ENCODE peak calls at places on chromosomes 5 and 9, in ten cellular contexts. C, F, A, S, W, Q, E, P, Y and T are unnamed samples.

GRCh38 chr9:99030082-99030481 is 74.8 kb upstream of the TGFBR1 start:
- DNase-seq in C (peak; percentile 93), A (no peak), F (peak; percentile 97), E (no peak), W (no peak), Q (no peak), P (no peak), Y (peak; percentile 99), S (no peak), T (peak; percentile 88)

GRCh38 chr5:30749971-30750370 is 443.5 kb upstream of the CDH6 start:
- DNase-seq in S (no peak), A (no peak), W (no peak), Y (peak; percentile 47), Q (no peak), C (no peak), P (no peak), F (no peak), E (no peak), T (no peak)

GRCh38 chr5:133376986-133377385 is 235.4 kb downstream of the FSTL4 start:
- DNase-seq in P (no peak), W (no peak), C (no peak), Q (no peak), Y (no peak), F (no peak), A (no peak), S (no peak), E (no peak), T (no peak)

GRCh38 chr9:137217276-137218211 is 4.5 kb downstream of the RNF208 start:
- DNase-seq in F (no peak), C (no peak), Y (no peak), S (no peak), P (no peak), W (peak; percentile 91), A (no peak), Q (peak; percentile 64), E (peak; percentile 62), T (no peak)

GRCh38 chr9:104895572-104895971 is 32.4 kb downstream of the ABCA1 start:
- DNase-seq in A (no peak), Y (peak; percentile 94), Q (no peak), C (peak; percentile 76), E (no peak), W (no peak), S (no peak), F (peak; percentile 84), P (no peak), T (peak; percentile 71)

GRCh38 chr5:147882586-147883313 is 4.2 kb downstream of the SCGB3A2 start:
- DNase-seq in E (no peak), S (no peak), C (peak; percentile 12), W (no peak), Y (peak; percentile 61), F (no peak), Q (no peak), A (no peak), P (no peak), T (no peak)

GRCh38 chr9:70408393-70409040 is 5.9 kb downstream of the KLF9 start:
- DNase-seq in F (no peak), W (no peak), C (peak; percentile 55), P (no peak), Q (no peak), S (no peak), E (no peak), A (no peak), Y (peak; percentile 63), T (no peak)

GRCh38 chr5:10934789-10935355 is 173.8 kb upstream of the DAP start:
- DNase-seq in A (no peak), P (no peak), Q (no peak), C (no peak), Y (no peak), E (no peak), S (no peak), F (no peak), W (no peak), T (no peak)

GRCh38 chr5:168274416-168274815 is 17.0 kb upstream of the WWC1 start:
- DNase-seq in W (no peak), E (no peak), C (no peak), Q (no peak), Y (no peak), F (no peak), S (no peak), A (no peak), P (no peak), T (no peak)

GRCh38 chr5:41842777-41843176 is 27.4 kb downstream of the OXCT1 start:
- DNase-seq in S (no peak), Q (no peak), C (no peak), W (no peak), P (peak; percentile 26), Y (no peak), F (no peak), E (no peak), A (no peak), T (no peak)

GRCh38 chr9:94870465-94870792 is 143.9 kb downstream of the AOPEP start:
- DNase-seq in W (no peak), Q (no peak), A (no peak), S (no peak), E (no peak), Y (no peak), C (no peak), P (no peak), F (no peak), T (no peak)

GRCh38 chr5:61767231-61768080 is 435.4 kb downstream of the ZSWIM6 start:
- DNase-seq in Q (no peak), W (no peak), E (no peak), A (no peak), S (no peak), P (no peak), Y (no peak), F (no peak), C (no peak), T (no peak)

DNA sequence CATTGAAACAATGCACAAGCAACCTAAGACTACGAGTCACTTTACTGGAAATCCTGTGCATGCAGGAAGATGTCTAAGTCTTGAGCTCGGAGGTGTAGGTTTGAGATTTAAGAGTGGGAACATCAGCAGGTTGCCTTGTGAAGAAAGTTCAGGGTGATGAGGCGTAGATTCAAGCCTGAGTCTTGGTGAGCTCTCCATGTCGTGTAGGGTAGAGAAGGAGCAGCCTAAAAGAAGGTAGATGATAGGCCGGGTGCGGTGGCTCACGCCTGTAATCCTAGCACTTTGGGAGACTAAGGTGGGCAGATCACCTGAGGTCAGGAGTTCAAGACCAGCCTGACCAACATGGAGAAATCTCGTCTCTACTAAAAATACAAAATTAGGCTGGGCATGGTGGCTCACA is 30.2 kb upstream of the ANKRD18A start:
- DNase-seq in W (no peak), F (no peak), E (no peak), Q (no peak), C (no peak), A (no peak), Y (no peak), S (no peak), P (no peak), T (no peak)
- H3K4me3 ChIP-seq in W (no peak overlapping the region), F (no peak overlapping the region), E (no peak overlapping the region), Q (no peak overlapping the region), C (no peak overlapping the region), A (no peak overlapping the region), Y (no peak overlapping the region), S (no peak overlapping the region), P (no peak overlapping the region), T (no peak overlapping the region)

GRCh38 chr5:128905225-128906110 is 59.8 kb upstream of the SLC27A6 start:
- DNase-seq in P (peak; percentile 15), E (peak; percentile 18), F (peak; percentile 20), Q (peak; percentile 41), Y (peak; percentile 34), W (peak; percentile 39), C (peak; percentile 83), A (no peak), S (peak; percentile 25), T (peak; percentile 60)

GRCh38 chr5:128903550-128903949 is 61.7 kb upstream of the SLC27A6 start:
- DNase-seq in A (no peak), C (no peak), E (no peak), F (no peak), Q (no peak), W (no peak), S (no peak), P (no peak), Y (no peak), T (no peak)

DNA sequence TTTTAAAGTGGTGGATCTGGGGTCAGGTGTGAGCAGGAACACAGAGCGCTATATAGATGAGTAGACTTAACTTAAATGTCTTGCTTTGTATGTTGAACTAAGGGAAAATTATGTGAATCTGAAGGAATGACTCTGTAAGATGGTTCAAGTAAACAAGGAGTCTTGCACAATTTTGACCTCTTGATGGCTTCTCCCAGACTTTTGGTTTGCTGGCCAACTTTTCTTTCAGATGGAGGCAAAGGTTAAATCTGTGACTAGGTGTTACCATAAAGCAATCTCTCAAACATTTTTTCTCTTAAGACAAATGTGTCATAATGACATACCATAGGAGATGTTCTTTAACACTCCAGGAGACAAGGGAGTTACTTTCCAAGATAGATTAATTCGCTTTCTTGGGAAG is 60.5 kb upstream of the SLC27A6 start:
- DNase-seq in E (no peak), W (no peak), A (no peak), S (no peak), Q (no peak), Y (no peak), C (peak; percentile 11), P (no peak), F (no peak), T (no peak)
- TF ChIP-seq CTCF in E (no peak), W (no peak), A (no peak), S (no peak), Q (no peak), Y (no peak), C (no peak), P (no peak), F (no peak), T (no peak)

DNA sequence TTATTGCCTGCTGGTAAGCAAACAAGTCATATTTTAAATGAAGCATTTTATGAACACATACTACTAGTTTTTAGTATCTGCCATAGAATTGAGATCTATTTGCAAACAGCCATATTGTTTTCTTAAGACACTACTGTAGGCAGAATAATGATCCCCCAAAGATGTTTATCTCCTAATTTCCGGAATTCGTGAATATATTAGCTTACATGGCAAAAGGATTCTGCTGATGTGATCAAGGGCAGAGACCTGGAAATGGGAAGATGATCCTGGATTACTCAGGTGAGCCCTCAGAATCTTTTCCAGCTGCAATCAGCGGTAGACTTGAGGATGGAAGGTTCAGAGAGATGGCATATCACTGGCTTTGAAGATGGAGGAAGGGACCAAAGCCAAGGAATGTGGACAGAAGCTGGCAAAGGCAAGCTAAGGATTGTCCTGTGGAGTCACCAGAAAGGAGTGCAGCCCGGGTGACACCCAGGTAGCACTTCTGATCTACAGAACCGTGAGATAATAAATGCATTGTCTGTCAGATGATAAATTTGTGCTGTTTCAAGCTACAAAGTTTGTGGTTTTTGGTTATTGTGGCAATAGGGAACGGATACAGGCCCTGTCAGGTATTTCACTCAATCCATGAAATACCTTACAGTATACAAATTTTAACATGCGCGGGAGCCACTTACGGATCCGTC is 1.0 kb upstream of the ERCC6L2 start:
- DNase-seq in F (no peak), Y (peak; percentile 27), W (no peak), C (peak; percentile 15), A (no peak), P (no peak), S (no peak), E (no peak), Q (no peak), T (no peak)
- H3K4me3 ChIP-seq in F (no peak overlapping the region), Y (no peak overlapping the region), W (no peak overlapping the region), C (no peak overlapping the region), A (no peak overlapping the region), P (no peak overlapping the region), S (no peak overlapping the region), E (no peak overlapping the region), Q (no peak overlapping the region), T (no peak overlapping the region)

DNA sequence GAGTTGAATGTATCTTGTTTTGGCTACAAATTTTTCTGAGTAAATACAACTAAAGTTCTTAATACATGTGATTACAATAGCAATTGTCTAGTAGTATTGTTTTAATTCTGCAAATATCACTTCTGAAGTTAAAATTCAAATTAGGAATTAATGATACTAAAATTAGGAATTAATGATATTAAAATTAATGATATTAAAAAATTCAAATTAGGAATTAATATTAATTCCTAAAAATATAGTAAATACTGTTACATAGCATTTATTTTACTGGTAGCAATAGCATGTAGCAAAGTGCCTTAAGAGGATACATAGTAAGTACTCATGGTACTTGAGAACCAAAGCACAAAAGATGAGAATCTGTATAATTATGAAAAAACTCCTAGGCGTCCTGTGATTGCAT is 136.2 kb downstream of the DMXL1 start:
- DNase-seq in Q (no peak), W (no peak), E (no peak), Y (no peak), C (no peak), S (no peak), A (no peak), P (no peak), F (no peak), T (no peak)
- TF ChIP-seq CTCF in Q (no peak), W (no peak), E (no peak), Y (no peak), C (no peak), S (no peak), A (no peak), P (no peak), F (no peak), T (no peak)